ENCODE peak calls at places on chromosomes 11 and 22, in six cellular contexts. One of them, this sample, is unnamed.

GRCh38 chr11:76880314-76880713 is 19.6 kb downstream of the ACER3 start:
- DNase-seq in heart left ventricle: no peak
- DNase-seq in IMR-90: no peak
- DNase-seq in HCT116: no peak
- DNase-seq in astrocyte: no peak
- DNase-seq in sigmoid colon: no peak
- DNase-seq in this sample: no peak

GRCh38 chr11:62505112-62505783 is 41.4 kb downstream of the AHNAK start:
- DNase-seq in heart left ventricle: no peak
- DNase-seq in IMR-90: no peak
- DNase-seq in HCT116: no peak
- DNase-seq in astrocyte: no peak
- DNase-seq in sigmoid colon: peak; percentile 76
- DNase-seq in this sample: no peak

GRCh38 chr11:3686751-3687150 is 15.6 kb upstream of the CHRNA10 start:
- DNase-seq in heart left ventricle: no peak
- DNase-seq in IMR-90: peak; percentile 35
- DNase-seq in HCT116: no peak
- DNase-seq in astrocyte: no peak
- DNase-seq in sigmoid colon: no peak
- DNase-seq in this sample: no peak

GRCh38 chr22:48602805-48603518 is 1224.7 kb downstream of the BRD1 start:
- DNase-seq in heart left ventricle: peak; percentile 37
- DNase-seq in IMR-90: no peak
- DNase-seq in HCT116: no peak
- DNase-seq in astrocyte: no peak
- DNase-seq in sigmoid colon: no peak
- DNase-seq in this sample: no peak

GRCh38 chr11:61264795-61265194 is 23.8 kb downstream of the PGA5 start:
- DNase-seq in heart left ventricle: no peak
- DNase-seq in IMR-90: no peak
- DNase-seq in HCT116: no peak
- DNase-seq in astrocyte: no peak
- DNase-seq in sigmoid colon: no peak
- DNase-seq in this sample: no peak

GRCh38 chr22:24474221-24474620 is 20.9 kb upstream of the UPB1 start:
- DNase-seq in heart left ventricle: no peak
- DNase-seq in IMR-90: peak; percentile 92
- DNase-seq in HCT116: peak; percentile 40
- DNase-seq in astrocyte: peak; percentile 95
- DNase-seq in sigmoid colon: no peak
- DNase-seq in this sample: no peak

GRCh38 chr22:41157083-41157482 is 48.0 kb upstream of the L3MBTL2 start:
- DNase-seq in heart left ventricle: no peak
- DNase-seq in IMR-90: no peak
- DNase-seq in HCT116: no peak
- DNase-seq in astrocyte: no peak
- DNase-seq in sigmoid colon: no peak
- DNase-seq in this sample: no peak

GRCh38 chr22:38228873-38229740 is 27.3 kb downstream of the MAFF start:
- DNase-seq in heart left ventricle: no peak
- DNase-seq in IMR-90: peak; percentile 57
- DNase-seq in HCT116: peak; percentile 51
- DNase-seq in astrocyte: peak; percentile 59
- DNase-seq in sigmoid colon: no peak
- DNase-seq in this sample: no peak

GRCh38 chr11:127225619-127226018 is 225.0 kb upstream of the KIRREL3 start:
- DNase-seq in heart left ventricle: no peak
- DNase-seq in IMR-90: no peak
- DNase-seq in HCT116: no peak
- DNase-seq in astrocyte: no peak
- DNase-seq in sigmoid colon: no peak
- DNase-seq in this sample: no peak

GRCh38 chr22:39472570-39473556 is 16.1 kb downstream of the MGAT3 start:
- DNase-seq in heart left ventricle: no peak
- DNase-seq in IMR-90: no peak
- DNase-seq in HCT116: no peak
- DNase-seq in astrocyte: no peak
- DNase-seq in sigmoid colon: no peak
- DNase-seq in this sample: no peak

GRCh38 chr22:43333156-43333555 is 10.0 kb downstream of the SCUBE1 start:
- DNase-seq in heart left ventricle: no peak
- DNase-seq in IMR-90: no peak
- DNase-seq in HCT116: no peak
- DNase-seq in astrocyte: no peak
- DNase-seq in sigmoid colon: no peak
- DNase-seq in this sample: no peak

GRCh38 chr11:2477936-2478335 is 33.1 kb downstream of the KCNQ1 start:
- DNase-seq in heart left ventricle: no peak
- DNase-seq in IMR-90: no peak
- DNase-seq in HCT116: no peak
- DNase-seq in astrocyte: no peak
- DNase-seq in sigmoid colon: no peak
- DNase-seq in this sample: no peak

GRCh38 chr11:102457056-102457677 is 4.6 kb upstream of the TMEM123 start:
- DNase-seq in heart left ventricle: no peak
- DNase-seq in IMR-90: no peak
- DNase-seq in HCT116: no peak
- DNase-seq in astrocyte: no peak
- DNase-seq in sigmoid colon: no peak
- DNase-seq in this sample: peak; percentile 73

GRCh38 chr11:70326365-70326803 is 55.9 kb downstream of the PPFIA1 start:
- DNase-seq in heart left ventricle: no peak
- DNase-seq in IMR-90: peak; percentile 70
- DNase-seq in HCT116: no peak
- DNase-seq in astrocyte: no peak
- DNase-seq in sigmoid colon: peak; percentile 75
- DNase-seq in this sample: no peak

GRCh38 chr11:102241026-102241425 is 76.3 kb upstream of the BIRC3 start:
- DNase-seq in heart left ventricle: no peak
- DNase-seq in IMR-90: peak; percentile 50
- DNase-seq in HCT116: no peak
- DNase-seq in astrocyte: peak; percentile 39
- DNase-seq in sigmoid colon: no peak
- DNase-seq in this sample: no peak

GRCh38 chr11:30326114-30326783 is 3.3 kb downstream of the ARL14EP start:
- DNase-seq in heart left ventricle: no peak
- DNase-seq in IMR-90: peak; percentile 66
- DNase-seq in HCT116: no peak
- DNase-seq in astrocyte: peak; percentile 57
- DNase-seq in sigmoid colon: no peak
- DNase-seq in this sample: no peak

GRCh38 chr11:75341583-75341982 is 9.9 kb downstream of the ARRB1 start:
- DNase-seq in heart left ventricle: no peak
- DNase-seq in IMR-90: no peak
- DNase-seq in HCT116: no peak
- DNase-seq in astrocyte: no peak
- DNase-seq in sigmoid colon: peak; percentile 72
- DNase-seq in this sample: no peak

GRCh38 chr22:17773606-17774205 is 563 bp downstream of the BID start:
- DNase-seq in heart left ventricle: no peak
- DNase-seq in IMR-90: peak; percentile 28
- DNase-seq in HCT116: no peak
- DNase-seq in astrocyte: no peak
- DNase-seq in sigmoid colon: peak; percentile 68
- DNase-seq in this sample: peak; percentile 61

GRCh38 chr11:28835790-28836189 is 727.6 kb downstream of the METTL15 start:
- DNase-seq in heart left ventricle: no peak
- DNase-seq in IMR-90: peak; percentile 57
- DNase-seq in HCT116: no peak
- DNase-seq in astrocyte: peak; percentile 87
- DNase-seq in sigmoid colon: no peak
- DNase-seq in this sample: no peak

GRCh38 chr11:132093861-132094260 is 723.4 kb downstream of the NTM start:
- DNase-seq in heart left ventricle: no peak
- DNase-seq in IMR-90: no peak
- DNase-seq in HCT116: no peak
- DNase-seq in astrocyte: no peak
- DNase-seq in sigmoid colon: no peak
- DNase-seq in this sample: no peak

GRCh38 chr22:17788528-17789378 is 14.5 kb upstream of the BID start:
- DNase-seq in heart left ventricle: no peak
- DNase-seq in IMR-90: no peak
- DNase-seq in HCT116: no peak
- DNase-seq in astrocyte: no peak
- DNase-seq in sigmoid colon: no peak
- DNase-seq in this sample: no peak

GRCh38 chr11:77617892-77618291 is 19.7 kb downstream of the CLNS1A start:
- DNase-seq in heart left ventricle: no peak
- DNase-seq in IMR-90: peak; percentile 31
- DNase-seq in HCT116: no peak
- DNase-seq in astrocyte: peak; percentile 42
- DNase-seq in sigmoid colon: no peak
- DNase-seq in this sample: no peak

GRCh38 chr11:62602141-62603071 is 741 bp upstream of the MTA2 start:
- DNase-seq in heart left ventricle: peak; percentile 82
- DNase-seq in IMR-90: peak; percentile 46
- DNase-seq in HCT116: no peak
- DNase-seq in astrocyte: no peak
- DNase-seq in sigmoid colon: peak; percentile 89
- DNase-seq in this sample: peak; percentile 72

GRCh38 chr11:2128102-2128511 is 11.1 kb downstream of the IGF2 start:
- DNase-seq in heart left ventricle: peak; percentile 44
- DNase-seq in IMR-90: no peak
- DNase-seq in HCT116: no peak
- DNase-seq in astrocyte: no peak
- DNase-seq in sigmoid colon: no peak
- DNase-seq in this sample: no peak

GRCh38 chr22:39106326-39106725 is 9.3 kb downstream of the APOBEC3H start:
- DNase-seq in heart left ventricle: no peak
- DNase-seq in IMR-90: no peak
- DNase-seq in HCT116: no peak
- DNase-seq in astrocyte: no peak
- DNase-seq in sigmoid colon: no peak
- DNase-seq in this sample: no peak

GRCh38 chr11:79514695-79515094 is 73.9 kb upstream of the TENM4 start:
- DNase-seq in heart left ventricle: no peak
- DNase-seq in IMR-90: no peak
- DNase-seq in HCT116: no peak
- DNase-seq in astrocyte: no peak
- DNase-seq in sigmoid colon: no peak
- DNase-seq in this sample: no peak

GRCh38 chr11:73404048-73404447 is 27.8 kb downstream of the RELT start:
- DNase-seq in heart left ventricle: peak; percentile 81
- DNase-seq in IMR-90: peak; percentile 40
- DNase-seq in HCT116: peak; percentile 28
- DNase-seq in astrocyte: no peak
- DNase-seq in sigmoid colon: peak; percentile 78
- DNase-seq in this sample: peak; percentile 63

GRCh38 chr22:19510919-19511341 is 13.3 kb downstream of the CLDN5 start:
- DNase-seq in heart left ventricle: no peak
- DNase-seq in IMR-90: no peak
- DNase-seq in HCT116: no peak
- DNase-seq in astrocyte: no peak
- DNase-seq in sigmoid colon: no peak
- DNase-seq in this sample: no peak

GRCh38 chr11:19240420-19241259 is at the start of gene E2F8:
- DNase-seq in heart left ventricle: peak; percentile 95
- DNase-seq in IMR-90: peak; percentile 89
- DNase-seq in HCT116: peak; percentile 93
- DNase-seq in astrocyte: peak; percentile 78
- DNase-seq in sigmoid colon: peak; percentile 90
- DNase-seq in this sample: peak; percentile 95
- H3K4me1 ChIP-seq in heart left ventricle: peaks cover 7% of the 10 kb centered on the region
- H3K4me1 ChIP-seq in IMR-90: no peaks in the 10 kb centered on the region
- H3K4me1 ChIP-seq in HCT116: peaks cover 46% of the 10 kb centered on the region
- H3K4me1 ChIP-seq in astrocyte: peaks cover 8% of the 10 kb centered on the region
- H3K4me1 ChIP-seq in sigmoid colon: peaks cover 24% of the 10 kb centered on the region
- H3K4me1 ChIP-seq in this sample: peaks cover 23% of the 10 kb centered on the region

GRCh38 chr22:32804823-32805585 is 3.5 kb downstream of the TIMP3 start:
- DNase-seq in heart left ventricle: no peak
- DNase-seq in IMR-90: no peak
- DNase-seq in HCT116: no peak
- DNase-seq in astrocyte: no peak
- DNase-seq in sigmoid colon: no peak
- DNase-seq in this sample: no peak
- H3K4me3 ChIP-seq in heart left ventricle: peak overlapping the region; percentile 91
- H3K4me3 ChIP-seq in IMR-90: peak overlapping the region; percentile 75
- H3K4me3 ChIP-seq in HCT116: no peak overlapping the region
- H3K4me3 ChIP-seq in astrocyte: peak overlapping the region; percentile 78
- H3K4me3 ChIP-seq in sigmoid colon: peak overlapping the region; percentile 80
- H3K4me3 ChIP-seq in this sample: no peak overlapping the region

DNA sequence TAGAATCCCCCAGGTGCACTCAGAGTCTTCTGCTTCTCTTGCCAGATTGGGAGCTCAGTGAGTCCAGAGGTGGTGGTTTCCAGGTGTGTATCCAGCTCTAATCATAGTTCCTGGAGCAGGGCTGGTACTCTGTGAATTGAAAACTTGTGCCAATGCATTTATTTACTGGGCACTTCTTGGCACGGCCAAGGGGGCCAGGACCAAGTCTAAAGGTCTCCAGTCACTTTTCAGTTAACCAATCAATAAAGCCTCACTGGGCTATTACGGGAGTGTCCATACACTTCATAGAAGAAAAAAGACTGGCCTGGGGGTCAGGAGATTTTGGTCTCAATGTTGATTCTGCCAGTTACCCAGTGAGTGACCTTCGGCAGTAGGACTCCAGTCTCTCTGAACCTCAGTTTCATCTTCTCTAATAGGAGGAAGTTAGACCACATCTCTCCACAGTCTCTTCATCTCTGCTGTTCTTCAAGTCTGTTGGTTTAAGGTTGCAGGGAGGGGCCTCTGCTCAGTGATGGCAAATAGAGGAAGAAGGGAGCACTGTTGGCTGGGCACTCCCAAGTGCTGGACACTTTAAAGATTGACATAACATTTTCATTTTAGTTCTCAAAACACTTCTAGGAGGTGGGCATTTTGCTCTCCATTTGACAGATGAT is 188.5 kb upstream of the E2F8 start:
- DNase-seq in heart left ventricle: no peak
- DNase-seq in IMR-90: no peak
- DNase-seq in HCT116: no peak
- DNase-seq in astrocyte: no peak
- DNase-seq in sigmoid colon: no peak
- DNase-seq in this sample: no peak
- H3K27me3 ChIP-seq in heart left ventricle: no peaks in the 10 kb centered on the region
- H3K27me3 ChIP-seq in IMR-90: no peaks in the 10 kb centered on the region
- H3K27me3 ChIP-seq in HCT116: peaks cover 85% of the 10 kb centered on the region
- H3K27me3 ChIP-seq in astrocyte: peaks cover 37% of the 10 kb centered on the region
- H3K27me3 ChIP-seq in sigmoid colon: peaks cover 4% of the 10 kb centered on the region
- H3K27me3 ChIP-seq in this sample: peaks cover 32% of the 10 kb centered on the region

GRCh38 chr11:118211006-118211405 is 13.8 kb downstream of the JAML start:
- DNase-seq in heart left ventricle: no peak
- DNase-seq in IMR-90: no peak
- DNase-seq in HCT116: no peak
- DNase-seq in astrocyte: peak; percentile 12
- DNase-seq in sigmoid colon: no peak
- DNase-seq in this sample: peak; percentile 60
- H3K4me1 ChIP-seq in heart left ventricle: no peaks in the 10 kb centered on the region
- H3K4me1 ChIP-seq in IMR-90: no peaks in the 10 kb centered on the region
- H3K4me1 ChIP-seq in HCT116: no peaks in the 10 kb centered on the region
- H3K4me1 ChIP-seq in astrocyte: no peaks in the 10 kb centered on the region
- H3K4me1 ChIP-seq in sigmoid colon: no peaks in the 10 kb centered on the region
- H3K4me1 ChIP-seq in this sample: peaks cover 4% of the 10 kb centered on the region